ENCODE peak calls at places on chromosomes 3 and 15, in nine cellular contexts. One of them, this sample, is unnamed.

GRCh38 chr3:50807266-50807665 is 132.5 kb downstream of the DOCK3 start:
- DNase-seq in NK-92 treated with Interleukin-12 subunit alpha and Interleukin-12 subunit beta, amount 100 ng/mL, for 24 hours: no peak
- DNase-seq in type B pancreatic cell: no peak
- DNase-seq in ecto neural progenitor cell: no peak
- DNase-seq in fibroblast of gingiva: no peak
- DNase-seq in ACHN: no peak
- DNase-seq in EL: no peak
- DNase-seq in AG08396: no peak
- DNase-seq in adipocyte: no peak
- DNase-seq in this sample: no peak

GRCh38 chr3:115272036-115272824 is 125.1 kb upstream of the ZBTB20 start:
- DNase-seq in NK-92 treated with Interleukin-12 subunit alpha and Interleukin-12 subunit beta, amount 100 ng/mL, for 24 hours: no peak
- DNase-seq in type B pancreatic cell: no peak
- DNase-seq in ecto neural progenitor cell: no peak
- DNase-seq in fibroblast of gingiva: peak
- DNase-seq in ACHN: no peak
- DNase-seq in EL: peak
- DNase-seq in AG08396: peak
- DNase-seq in adipocyte: no peak
- DNase-seq in this sample: no peak

GRCh38 chr15:56174649-56175048 is 69.0 kb downstream of the RFX7 start:
- DNase-seq in NK-92 treated with Interleukin-12 subunit alpha and Interleukin-12 subunit beta, amount 100 ng/mL, for 24 hours: no peak
- DNase-seq in type B pancreatic cell: no peak
- DNase-seq in ecto neural progenitor cell: no peak
- DNase-seq in fibroblast of gingiva: no peak
- DNase-seq in ACHN: no peak
- DNase-seq in EL: no peak
- DNase-seq in AG08396: no peak
- DNase-seq in adipocyte: no peak
- DNase-seq in this sample: no peak

GRCh38 chr3:55662683-55663082 is 175.6 kb upstream of the WNT5A start:
- DNase-seq in NK-92 treated with Interleukin-12 subunit alpha and Interleukin-12 subunit beta, amount 100 ng/mL, for 24 hours: no peak
- DNase-seq in type B pancreatic cell: no peak
- DNase-seq in ecto neural progenitor cell: no peak
- DNase-seq in fibroblast of gingiva: peak
- DNase-seq in ACHN: peak
- DNase-seq in EL: peak
- DNase-seq in AG08396: peak
- DNase-seq in adipocyte: peak
- DNase-seq in this sample: no peak

GRCh38 chr3:98540346-98540745 is 8.6 kb downstream of the GPR15 start:
- DNase-seq in NK-92 treated with Interleukin-12 subunit alpha and Interleukin-12 subunit beta, amount 100 ng/mL, for 24 hours: no peak
- DNase-seq in type B pancreatic cell: no peak
- DNase-seq in ecto neural progenitor cell: no peak
- DNase-seq in fibroblast of gingiva: no peak
- DNase-seq in ACHN: no peak
- DNase-seq in EL: no peak
- DNase-seq in AG08396: no peak
- DNase-seq in adipocyte: no peak
- DNase-seq in this sample: no peak

GRCh38 chr15:90044191-90044590 is 43.1 kb downstream of the ZNF710 start:
- DNase-seq in NK-92 treated with Interleukin-12 subunit alpha and Interleukin-12 subunit beta, amount 100 ng/mL, for 24 hours: no peak
- DNase-seq in type B pancreatic cell: no peak
- DNase-seq in ecto neural progenitor cell: no peak
- DNase-seq in fibroblast of gingiva: no peak
- DNase-seq in ACHN: no peak
- DNase-seq in EL: no peak
- DNase-seq in AG08396: no peak
- DNase-seq in adipocyte: no peak
- DNase-seq in this sample: no peak

GRCh38 chr15:59378855-59379254 is 6.2 kb upstream of the MYO1E start:
- DNase-seq in NK-92 treated with Interleukin-12 subunit alpha and Interleukin-12 subunit beta, amount 100 ng/mL, for 24 hours: no peak
- DNase-seq in type B pancreatic cell: no peak
- DNase-seq in ecto neural progenitor cell: no peak
- DNase-seq in fibroblast of gingiva: no peak
- DNase-seq in ACHN: no peak
- DNase-seq in EL: no peak
- DNase-seq in AG08396: no peak
- DNase-seq in adipocyte: no peak
- DNase-seq in this sample: no peak

GRCh38 chr15:31077181-31077580 is 24.3 kb downstream of the TRPM1 start:
- DNase-seq in NK-92 treated with Interleukin-12 subunit alpha and Interleukin-12 subunit beta, amount 100 ng/mL, for 24 hours: no peak
- DNase-seq in type B pancreatic cell: no peak
- DNase-seq in ecto neural progenitor cell: no peak
- DNase-seq in fibroblast of gingiva: no peak
- DNase-seq in ACHN: no peak
- DNase-seq in EL: no peak
- DNase-seq in AG08396: no peak
- DNase-seq in adipocyte: no peak
- DNase-seq in this sample: no peak

GRCh38 chr3:98500019-98500418 is 2.5 kb downstream of the OR5K2 start:
- DNase-seq in NK-92 treated with Interleukin-12 subunit alpha and Interleukin-12 subunit beta, amount 100 ng/mL, for 24 hours: no peak
- DNase-seq in type B pancreatic cell: no peak
- DNase-seq in ecto neural progenitor cell: no peak
- DNase-seq in fibroblast of gingiva: no peak
- DNase-seq in ACHN: no peak
- DNase-seq in EL: no peak
- DNase-seq in AG08396: no peak
- DNase-seq in adipocyte: no peak
- DNase-seq in this sample: no peak

GRCh38 chr3:49756036-49756435 is 30.3 kb downstream of the IP6K1 start:
- DNase-seq in NK-92 treated with Interleukin-12 subunit alpha and Interleukin-12 subunit beta, amount 100 ng/mL, for 24 hours: no peak
- DNase-seq in type B pancreatic cell: no peak
- DNase-seq in ecto neural progenitor cell: no peak
- DNase-seq in fibroblast of gingiva: no peak
- DNase-seq in ACHN: no peak
- DNase-seq in EL: no peak
- DNase-seq in AG08396: no peak
- DNase-seq in adipocyte: no peak
- DNase-seq in this sample: no peak

GRCh38 chr15:39365161-39365560 is 215.7 kb upstream of the THBS1 start:
- DNase-seq in NK-92 treated with Interleukin-12 subunit alpha and Interleukin-12 subunit beta, amount 100 ng/mL, for 24 hours: no peak
- DNase-seq in type B pancreatic cell: no peak
- DNase-seq in ecto neural progenitor cell: no peak
- DNase-seq in fibroblast of gingiva: peak
- DNase-seq in ACHN: no peak
- DNase-seq in EL: no peak
- DNase-seq in AG08396: no peak
- DNase-seq in adipocyte: peak
- DNase-seq in this sample: no peak

GRCh38 chr3:135851201-135852061 is 114.1 kb upstream of the PPP2R3A start:
- DNase-seq in NK-92 treated with Interleukin-12 subunit alpha and Interleukin-12 subunit beta, amount 100 ng/mL, for 24 hours: no peak
- DNase-seq in type B pancreatic cell: no peak
- DNase-seq in ecto neural progenitor cell: no peak
- DNase-seq in fibroblast of gingiva: no peak
- DNase-seq in ACHN: no peak
- DNase-seq in EL: no peak
- DNase-seq in AG08396: peak
- DNase-seq in adipocyte: peak
- DNase-seq in this sample: no peak